ENCODE peak calls at places on chromosome 9, in seven cellular contexts. E is NCI-H1092; U is activated CD8-positive, alpha-beta memory T cell treated with anti-CD3 and anti-CD28 coated beads, Interleukin-2, amount 50 U/mL, for 48 hours; H is myocyte; W is activated CD4-positive, alpha-beta T cell treated with anti-CD3 and anti-CD28 coated beads, Interleukin-2, amount 50 U/mL, for 48 hours; Y is T-helper 2 cell; G is endothelial cell. S is an unnamed sample.

GRCh38 chr9:29332789-29333188 is 1759.5 kb upstream of the C9orf72 start:
- DNase-seq in W (no peak), E (no peak), H (peak), U (no peak), G (no peak), Y (no peak), S (no peak)

GRCh38 chr9:33287087-33287490 is 3.2 kb upstream of the NFX1 start:
- DNase-seq in H (peak), W (no peak), E (peak), U (no peak), Y (no peak), G (peak), S (peak)

GRCh38 chr9:35079041-35079425 is 709 bp downstream of the FANCG start:
- DNase-seq in H (no peak), U (no peak), G (no peak), Y (no peak), W (peak), E (no peak), S (no peak)

GRCh38 chr9:71646131-71646530 is 122.2 kb downstream of the CEMIP2 start:
- DNase-seq in H (peak), Y (no peak), E (no peak), W (no peak), U (no peak), G (no peak), S (no peak)

GRCh38 chr9:34559616-34560546 is 29.6 kb downstream of the CNTFR start:
- DNase-seq in H (peak), G (no peak), Y (no peak), W (no peak), U (no peak), E (no peak), S (no peak)

GRCh38 chr9:14251146-14252071 is 62.5 kb downstream of the NFIB start:
- DNase-seq in Y (no peak), E (no peak), G (no peak), U (no peak), W (no peak), H (peak), S (peak)

GRCh38 chr9:136808075-136808780 is 480 bp downstream of the RABL6 start:
- DNase-seq in G (peak), H (no peak), U (peak), W (peak), E (no peak), Y (peak), S (peak)

GRCh38 chr9:19085295-19085694 is 17.4 kb downstream of the HAUS6 start:
- DNase-seq in H (no peak), U (no peak), W (no peak), G (no peak), Y (no peak), E (peak), S (no peak)

GRCh38 chr9:135173066-135173465 is 85.6 kb downstream of the OLFM1 start:
- DNase-seq in Y (no peak), G (no peak), W (no peak), U (no peak), E (no peak), H (no peak), S (no peak)

GRCh38 chr9:105079457-105079856 is 151.5 kb upstream of the ABCA1 start:
- DNase-seq in W (no peak), H (no peak), E (no peak), G (no peak), Y (no peak), U (no peak), S (no peak)

GRCh38 chr9:21996438-21996837 is 1.8 kb downstream of the CDKN2B-AS1 start:
- DNase-seq in G (no peak), W (no peak), U (no peak), Y (no peak), H (no peak), E (no peak), S (no peak)

GRCh38 chr9:133781828-133782135 is 43.6 kb upstream of the SARDH start:
- DNase-seq in Y (no peak), G (no peak), W (no peak), H (no peak), U (no peak), E (no peak), S (no peak)

GRCh38 chr9:80507611-80508010 is 935.8 kb downstream of the TLE4 start:
- DNase-seq in U (no peak), G (no peak), H (no peak), Y (no peak), E (no peak), W (no peak), S (no peak)

GRCh38 chr9:133396952-133397351 is 20.8 kb downstream of the STKLD1 start:
- DNase-seq in Y (no peak), H (peak), G (peak), W (no peak), E (no peak), U (no peak), S (no peak)

GRCh38 chr9:129596541-129597328 is 24.2 kb downstream of the C9orf50 start:
- DNase-seq in W (no peak), Y (no peak), U (no peak), H (no peak), E (no peak), G (no peak), S (no peak)

GRCh38 chr9:136255896-136256890 is 10.6 kb upstream of the QSOX2 start:
- DNase-seq in G (no peak), W (no peak), Y (no peak), U (no peak), H (no peak), E (no peak), S (no peak)